ENCODE peak calls at places on chromosomes 11 and 22, in five cellular contexts. X is heart right ventricle; W is T-cell; R is activated T-cell treated with anti-CD3 and anti-CD28 coated beads, Interleukin-2, amount 50 U/mL, for 4 hours; V is body of pancreas. O is an unnamed sample.

GRCh38 chr11:2002042-2002776 is 4.6 kb upstream of the H19 start:
- ATAC-seq in X (peak), W (peak), R (peak), V (peak), O (no peak)

GRCh38 chr22:18085188-18085587 is 7.4 kb downstream of the PEX26 start:
- ATAC-seq in R (no peak), X (no peak), V (no peak), W (no peak), O (no peak)

GRCh38 chr11:12508151-12508740 is 130.9 kb downstream of the PARVA start:
- ATAC-seq in R (no peak), V (peak), X (peak), W (no peak), O (no peak)

GRCh38 chr11:72389116-72389515 is 45.2 kb downstream of the CLPB start:
- ATAC-seq in R (no peak), W (no peak), V (no peak), X (no peak), O (no peak)

GRCh38 chr22:24601217-24602104 is 1.5 kb upstream of the GGT1 start:
- ATAC-seq in R (no peak), V (peak), X (peak), W (no peak), O (no peak)

GRCh38 chr11:79294845-79295520 is 145.8 kb downstream of the TENM4 start:
- ATAC-seq in V (peak), X (no peak), R (no peak), W (no peak), O (no peak)

GRCh38 chr11:107929611-107930200 is 1.5 kb downstream of the RAB39A start:
- ATAC-seq in W (no peak), R (no peak), X (no peak), V (no peak), O (no peak)

GRCh38 chr11:87295237-87295636 is 257.5 kb downstream of the TMEM135 start:
- ATAC-seq in R (no peak), X (no peak), W (no peak), V (no peak), O (no peak)

GRCh38 chr11:59157433-59157832 is 14.5 kb upstream of the DTX4 start:
- ATAC-seq in V (no peak), X (no peak), W (no peak), R (no peak), O (no peak)

GRCh38 chr22:27420817-27421361 is 380.7 kb downstream of the MN1 start:
- ATAC-seq in W (no peak), V (peak), X (peak), R (no peak), O (no peak)

O was measured in stimulated activated memory B cell treated with anti-CD40 and anti-IgM and Interleukin-4, amounts not matched to agents 10 μg/mL and 1 μg/mL and 100 μg/mL, for 72 hours.